ENCODE peak calls at places on chromosomes 3 and 15, in six cellular contexts. F, I, V, D, K and C are unnamed samples.

GRCh38 chr3:11529281-11529680 is 114.4 kb downstream of the VGLL4 start:
- DNase-seq in K (no peak), D (no peak), V (no peak), I (no peak), F (no peak), C (no peak)

GRCh38 chr3:127887321-127887720 is 27.7 kb upstream of the KBTBD12 start:
- DNase-seq in D (no peak), V (no peak), I (no peak), F (no peak), K (no peak), C (no peak)

GRCh38 chr3:123328851-123329635 is 119.8 kb downstream of the ADCY5 start:
- DNase-seq in K (peak), F (peak), I (peak), V (peak), D (peak), C (peak)

GRCh38 chr15:50353251-50353998 is 1.6 kb downstream of the GABPB1 start:
- DNase-seq in V (no peak), D (peak), F (no peak), I (no peak), K (no peak), C (no peak)

GRCh38 chr3:21825684-21826083 is 74.7 kb upstream of the ZNF385D start:
- DNase-seq in K (no peak), F (no peak), D (no peak), V (no peak), I (no peak), C (no peak)

GRCh38 chr3:184011230-184011876 is 6.3 kb downstream of the ABCC5 start:
- DNase-seq in I (no peak), K (no peak), V (no peak), F (no peak), D (no peak), C (no peak)

GRCh38 chr15:29141206-29141907 is 128.3 kb downstream of the NSMCE3 start:
- DNase-seq in V (peak), I (no peak), D (no peak), F (no peak), K (no peak), C (peak)

GRCh38 chr3:173876476-173876875 is 478.9 kb downstream of the NLGN1 start:
- DNase-seq in K (no peak), I (no peak), V (no peak), F (no peak), D (no peak), C (no peak)

GRCh38 chr3:21826416-21826815 is 75.4 kb upstream of the ZNF385D start:
- DNase-seq in F (no peak), I (no peak), V (no peak), D (no peak), K (no peak), C (no peak)

GRCh38 chr15:84633311-84634227 is 20.5 kb downstream of the WDR73 start:
- DNase-seq in V (peak), D (peak), F (peak), I (peak), K (peak), C (peak)

GRCh38 chr3:72062017-72062416 is 277.1 kb upstream of the PROK2 start:
- DNase-seq in V (no peak), D (no peak), F (no peak), K (no peak), I (no peak), C (no peak)

GRCh38 chr3:158127250-158128219 is 17.6 kb downstream of the RSRC1 start:
- DNase-seq in I (no peak), K (no peak), D (no peak), V (no peak), F (no peak), C (no peak)

GRCh38 chr15:64636101-64636500 is 139.3 kb downstream of the RBPMS2 start:
- DNase-seq in D (no peak), K (no peak), I (no peak), F (no peak), V (peak), C (no peak)

GRCh38 chr15:60093273-60094067 is 89.4 kb downstream of the FOXB1 start:
- DNase-seq in F (no peak), V (peak), D (peak), K (peak), I (no peak), C (no peak)

GRCh38 chr3:73529280-73530029 is 95.3 kb downstream of the PDZRN3 start:
- DNase-seq in I (no peak), V (peak), F (no peak), D (no peak), K (no peak), C (no peak)

GRCh38 chr15:57146394-57147140 is 228.1 kb downstream of the TCF12 start:
- DNase-seq in V (peak), I (peak), K (no peak), F (no peak), D (peak), C (no peak)

GRCh38 chr3:193851416-193851815 is 258.4 kb downstream of the OPA1 start:
- DNase-seq in V (no peak), I (no peak), F (no peak), K (no peak), D (no peak), C (no peak)

GRCh38 chr15:67827561-67828378 is 2.5 kb downstream of the SKOR1 start:
- DNase-seq in D (no peak), I (no peak), K (no peak), V (no peak), F (no peak), C (no peak)

GRCh38 chr3:141070727-141071357 is 19.7 kb downstream of the SPSB4 start:
- DNase-seq in I (no peak), F (no peak), K (no peak), V (peak), D (no peak), C (no peak)

GRCh38 chr3:140651287-140651686 is 26.6 kb upstream of the TRIM42 start:
- DNase-seq in K (no peak), F (no peak), D (no peak), V (no peak), I (no peak), C (no peak)

GRCh38 chr3:97940034-97940433 is 32.2 kb downstream of the RIOX2 start:
- DNase-seq in I (no peak), F (no peak), K (no peak), V (peak), D (no peak), C (no peak)

GRCh38 chr3:140601881-140602280 is 76.0 kb upstream of the TRIM42 start:
- DNase-seq in K (no peak), I (no peak), F (no peak), D (no peak), V (no peak), C (no peak)